ENCODE peak calls at places on chromosome 14, in five cellular contexts. Y is omental fat pad, Q is MM.1S, S is kidney epithelial cell, K is lower leg skin. H is an unnamed sample.

GRCh38 chr14:72619071-72619710 is 274.7 kb downstream of the DPF3 start:
- DNase-seq in S (no peak), Q (no peak), Y (no peak), K (no peak), H (peak; percentile 1)

GRCh38 chr14:34562776-34563150 is 23.3 kb upstream of the EAPP start:
- DNase-seq in Y (no peak), Q (no peak), K (no peak), S (no peak), H (no peak)

GRCh38 chr14:57751400-57751799 is 114.5 kb downstream of the SLC35F4 start:
- DNase-seq in Y (no peak), K (no peak), Q (no peak), S (no peak), H (no peak)

GRCh38 chr14:66311935-66312334 is 174.2 kb upstream of the CCDC196 start:
- DNase-seq in K (no peak), Q (no peak), Y (no peak), S (no peak), H (no peak)

GRCh38 chr14:28870033-28870564 is 103.5 kb downstream of the FOXG1 start:
- DNase-seq in S (no peak), K (no peak), Y (no peak), Q (peak; percentile 73), H (no peak)

GRCh38 chr14:91281346-91281745 is 36.8 kb upstream of the GPR68 start:
- DNase-seq in Q (no peak), S (no peak), K (no peak), Y (no peak), H (no peak)

GRCh38 chr14:103456167-103456835 is 66.3 kb downstream of the CKB start:
- DNase-seq in Y (no peak), Q (no peak), S (no peak), K (no peak), H (no peak)

GRCh38 chr14:27278341-27278740 is 680.5 kb upstream of the NOVA1 start:
- DNase-seq in K (no peak), S (no peak), Y (no peak), Q (no peak), H (no peak)

GRCh38 chr14:45610303-45610702 is 357.3 kb upstream of the MIS18BP1 start:
- DNase-seq in S (peak; percentile 10), Y (no peak), K (no peak), Q (no peak), H (no peak)
- TF ChIP-seq CTCF in S (peak; percentile 40), Y (no peak), K (no peak), Q (no peak), H (peak; percentile 46)

DNA sequence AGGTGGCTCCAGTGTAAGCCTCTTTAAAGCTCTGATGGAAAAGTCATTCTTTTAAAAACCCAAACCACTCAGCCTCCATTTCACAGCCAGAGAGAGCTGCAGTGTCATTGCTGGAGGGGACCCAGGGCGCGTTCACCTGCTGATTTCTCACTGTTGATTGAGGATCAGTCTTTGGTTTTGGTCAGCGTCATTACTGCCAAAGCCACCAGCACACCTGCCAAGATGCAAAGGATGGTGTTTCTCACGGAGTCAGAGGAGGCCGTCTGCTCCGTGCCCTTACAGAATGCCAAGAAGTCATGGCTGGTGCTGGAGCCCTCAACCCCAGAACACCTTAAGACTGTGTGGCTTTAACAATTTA is 32.8 kb upstream of the BATF start:
- DNase-seq in S (no peak), Y (no peak), K (no peak), Q (no peak), H (no peak)
- TF ChIP-seq CTCF in S (no peak), Y (no peak), K (no peak), Q (no peak), H (no peak)

DNA sequence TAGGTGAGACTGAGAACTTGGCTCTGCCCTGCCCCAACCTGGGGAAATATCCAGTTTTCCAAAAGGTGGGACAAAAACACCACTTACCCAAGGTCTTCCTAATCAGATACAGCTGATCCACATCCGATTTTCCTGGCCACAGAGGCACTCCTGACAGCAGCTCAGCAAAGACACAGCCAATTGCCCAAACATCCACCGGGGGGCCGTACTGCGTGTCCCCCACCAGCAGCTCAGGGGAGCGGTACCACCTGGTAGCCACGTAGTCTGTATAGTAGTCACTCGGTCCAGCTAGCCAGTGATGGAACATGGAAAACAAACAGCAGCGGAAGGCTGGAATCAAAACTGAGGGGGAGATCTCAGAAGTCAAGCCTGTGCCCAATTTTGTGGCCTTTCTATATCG is 28.8 kb downstream of the DMAC2L start:
- DNase-seq in K (no peak), S (no peak), Q (no peak), Y (no peak), H (no peak)
- TF ChIP-seq CTCF in K (no peak), S (no peak), Q (no peak), Y (no peak), H (peak; percentile 22)

GRCh38 chr14:92793709-92794546 is at the start of gene GOLGA5:
- DNase-seq in K (peak; percentile 97), Y (peak; percentile 88), S (peak; percentile 73), Q (peak; percentile 92), H (peak; percentile 99)
- TF ChIP-seq CTCF in K (no peak), Y (no peak), S (no peak), Q (no peak), H (no peak)

GRCh38 chr14:25042362-25043299 is 7.3 kb downstream of the STXBP6 start:
- DNase-seq in Y (no peak), S (no peak), K (no peak), Q (no peak), H (no peak)
- TF ChIP-seq CTCF in Y (no peak), S (peak; percentile 65), K (no peak), Q (no peak), H (peak; percentile 57)

DNA sequence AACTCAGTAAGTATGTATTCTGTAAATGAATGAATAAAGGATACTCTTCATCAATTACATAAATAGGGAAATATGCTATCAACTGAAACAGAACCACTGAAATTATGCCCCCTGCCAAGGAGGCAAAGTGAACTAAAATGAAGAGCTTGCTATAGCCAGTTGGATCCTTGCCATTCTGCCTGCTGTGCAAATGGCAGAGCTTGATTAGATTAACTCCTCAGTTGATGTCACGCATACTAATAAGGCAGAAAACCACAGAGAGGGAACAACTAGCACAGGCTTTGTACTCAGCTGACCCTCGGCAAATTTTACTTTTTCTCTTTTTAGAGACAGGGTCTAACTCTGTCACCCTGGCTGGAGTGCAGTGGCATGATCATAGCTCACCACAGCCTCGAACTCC is 36.7 kb upstream of the FERMT2 start:
- DNase-seq in Y (no peak), Q (no peak), K (no peak), S (no peak), H (no peak)
- TF ChIP-seq CTCF in Y (no peak), Q (no peak), K (no peak), S (no peak), H (no peak)

GRCh38 chr14:105065280-105066228 is at the start of gene GPR132:
- DNase-seq in Y (no peak), K (no peak), S (no peak), Q (peak; percentile 84), H (no peak)
- TF ChIP-seq CTCF in Y (no peak), K (no peak), S (no peak), Q (no peak), H (no peak)

DNA sequence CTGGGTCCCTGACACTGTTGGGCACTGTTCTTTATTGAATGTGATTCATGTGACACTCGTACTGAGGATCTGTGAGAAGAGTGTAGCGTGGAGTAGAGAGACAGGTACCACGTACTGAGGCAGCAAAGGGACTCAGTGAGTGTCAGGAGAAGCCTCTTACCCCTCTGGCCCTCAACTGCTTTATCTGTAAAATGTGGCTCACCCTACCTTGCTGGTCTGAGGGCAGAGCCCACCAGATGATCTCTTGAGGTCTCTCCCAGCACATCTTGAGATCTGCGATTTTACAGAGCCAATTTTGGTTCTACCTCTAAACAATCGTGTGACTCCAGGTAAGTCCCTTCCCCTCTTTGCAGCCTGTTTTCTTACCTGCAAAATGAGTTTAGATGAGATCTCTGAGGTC is 3.1 kb downstream of the CEBPE start:
- DNase-seq in S (no peak), Y (no peak), Q (no peak), K (no peak), H (no peak)
- TF ChIP-seq CTCF in S (no peak), Y (no peak), Q (no peak), K (no peak), H (no peak)